ENCODE peak calls at places on chromosomes 11 and 22, in four cellular contexts. E, B, O and Z are unnamed samples.

GRCh38 chr11:42025404-42025803 is 566.0 kb upstream of the LRRC4C start:
- DNase-seq in E (no peak), B (no peak), O (no peak), Z (no peak)

GRCh38 chr11:72238492-72239295 is 5.3 kb downstream of the PHOX2A start:
- DNase-seq in E (no peak), B (peak; percentile 72), O (no peak), Z (no peak)

GRCh38 chr11:115439385-115439784 is 64.8 kb downstream of the CADM1 start:
- DNase-seq in E (no peak), B (no peak), O (peak; percentile 79), Z (no peak)

GRCh38 chr11:70115778-70116177 is 37.7 kb downstream of the ANO1 start:
- DNase-seq in E (no peak), B (no peak), O (no peak), Z (no peak)

GRCh38 chr11:119992171-119993051 is 145.5 kb downstream of the TRIM29 start:
- DNase-seq in E (no peak), B (no peak), O (no peak), Z (no peak)

GRCh38 chr11:86676533-86677154 is 4.2 kb upstream of the ME3 start:
- DNase-seq in E (no peak), B (no peak), O (no peak), Z (no peak)

GRCh38 chr11:12185914-12186313 is 75.5 kb downstream of the MICAL2 start:
- DNase-seq in E (no peak), B (no peak), O (peak; percentile 87), Z (peak; percentile 93)

GRCh38 chr11:61978703-61979661 is 11.5 kb upstream of the FTH1 start:
- DNase-seq in E (no peak), B (no peak), O (no peak), Z (no peak)

GRCh38 chr11:58685973-58686720 is 45.6 kb downstream of the GLYAT start:
- DNase-seq in E (no peak), B (no peak), O (no peak), Z (no peak)

GRCh38 chr11:66789097-66789890 is 53.9 kb upstream of the RCE1 start:
- DNase-seq in E (no peak), B (no peak), O (peak; percentile 46), Z (no peak)

GRCh38 chr11:120573756-120574354 is 62.3 kb downstream of the GRIK4 start:
- DNase-seq in E (no peak), B (peak; percentile 45), O (no peak), Z (peak; percentile 10)

GRCh38 chr11:35923452-35923851 is 20.4 kb upstream of the LDLRAD3 start:
- DNase-seq in E (no peak), B (no peak), O (no peak), Z (no peak)

GRCh38 chr11:112229746-112230433 is 3.7 kb downstream of the PTS start:
- DNase-seq in E (no peak), B (no peak), O (peak; percentile 86), Z (no peak)
- H3K36me3 ChIP-seq in E (peaks cover 8% of the 10 kb centered on the region), B (peaks cover 63% of the 10 kb centered on the region), O (peaks cover 12% of the 10 kb centered on the region), Z (peaks cover 44% of the 10 kb centered on the region)

GRCh38 chr22:49608660-49609059 is 219.0 kb downstream of the BRD1 start:
- DNase-seq in E (no peak), B (no peak), O (no peak), Z (no peak)
- H3K4me3 ChIP-seq in E (no peak overlapping the region), B (no peak overlapping the region), O (no peak overlapping the region), Z (no peak overlapping the region)

DNA sequence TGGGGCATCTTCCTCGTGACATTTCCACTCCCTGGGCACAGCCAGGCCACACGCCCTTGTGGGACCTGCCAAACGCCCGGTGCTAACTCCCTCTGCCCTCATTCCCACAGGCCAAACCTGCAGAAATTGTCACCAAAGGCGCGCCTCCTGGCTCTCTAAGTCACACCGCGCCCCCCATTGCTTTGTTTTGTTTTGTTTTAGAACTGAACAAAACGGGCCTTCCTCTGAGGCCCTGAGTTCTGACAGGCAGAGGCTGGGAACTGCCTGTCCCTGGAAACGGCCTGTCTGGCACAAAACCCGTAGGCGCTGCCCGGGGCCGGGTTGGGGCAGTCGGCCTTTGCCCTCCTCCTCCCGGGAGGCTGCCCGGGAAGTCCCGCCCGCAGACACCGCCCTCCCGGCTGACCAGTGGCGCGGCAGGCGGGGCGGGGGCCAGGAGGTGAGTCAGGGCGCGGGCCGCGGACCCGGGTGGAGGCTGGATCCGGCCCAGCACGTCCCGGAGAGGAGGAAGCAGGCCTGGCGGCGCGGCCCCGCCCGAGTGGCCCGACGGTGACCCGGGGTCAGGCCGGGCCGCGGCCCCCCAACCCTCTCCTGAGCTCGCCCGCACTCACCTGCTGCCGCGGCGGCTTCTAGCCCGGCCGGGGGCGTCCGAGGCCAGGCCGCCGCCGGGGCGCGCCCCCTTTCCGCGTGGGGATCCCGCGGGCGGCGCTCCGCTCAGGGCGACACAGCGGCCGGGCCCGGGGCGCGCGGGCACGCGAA is 465 bp downstream of the SUN2 start:
- DNase-seq in E (peak; percentile 33), B (peak; percentile 96), O (peak; percentile 48), Z (peak; percentile 95)
- H3K9me3 ChIP-seq in E (no peaks in the 10 kb centered on the region), B (no peaks in the 10 kb centered on the region), O (no peaks in the 10 kb centered on the region), Z (no peaks in the 10 kb centered on the region)

DNA sequence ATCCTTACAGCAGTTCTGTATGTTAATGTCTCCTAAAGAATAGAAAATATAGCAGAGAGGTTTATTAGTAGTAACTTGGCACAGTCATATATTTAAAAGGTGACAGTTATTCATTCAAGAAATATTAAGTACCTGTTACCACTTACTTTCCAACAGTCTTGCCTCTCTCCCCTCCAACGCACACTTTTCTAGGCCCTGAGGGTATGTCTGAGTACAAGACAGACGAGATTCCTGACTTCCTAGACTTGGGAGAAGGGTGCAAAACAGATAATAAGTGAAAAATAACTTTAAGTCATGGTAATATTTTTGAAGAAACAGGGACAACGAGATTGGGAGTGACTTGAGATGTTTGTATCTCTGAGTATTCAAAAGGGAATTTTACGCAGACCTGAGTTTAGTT is 1.6 kb downstream of the EIF3L start:
- DNase-seq in E (no peak), B (no peak), O (no peak), Z (no peak)
- H3K36me3 ChIP-seq in E (peaks cover 66% of the 10 kb centered on the region), B (peaks cover 39% of the 10 kb centered on the region), O (peaks cover 31% of the 10 kb centered on the region), Z (peaks cover 55% of the 10 kb centered on the region)

DNA sequence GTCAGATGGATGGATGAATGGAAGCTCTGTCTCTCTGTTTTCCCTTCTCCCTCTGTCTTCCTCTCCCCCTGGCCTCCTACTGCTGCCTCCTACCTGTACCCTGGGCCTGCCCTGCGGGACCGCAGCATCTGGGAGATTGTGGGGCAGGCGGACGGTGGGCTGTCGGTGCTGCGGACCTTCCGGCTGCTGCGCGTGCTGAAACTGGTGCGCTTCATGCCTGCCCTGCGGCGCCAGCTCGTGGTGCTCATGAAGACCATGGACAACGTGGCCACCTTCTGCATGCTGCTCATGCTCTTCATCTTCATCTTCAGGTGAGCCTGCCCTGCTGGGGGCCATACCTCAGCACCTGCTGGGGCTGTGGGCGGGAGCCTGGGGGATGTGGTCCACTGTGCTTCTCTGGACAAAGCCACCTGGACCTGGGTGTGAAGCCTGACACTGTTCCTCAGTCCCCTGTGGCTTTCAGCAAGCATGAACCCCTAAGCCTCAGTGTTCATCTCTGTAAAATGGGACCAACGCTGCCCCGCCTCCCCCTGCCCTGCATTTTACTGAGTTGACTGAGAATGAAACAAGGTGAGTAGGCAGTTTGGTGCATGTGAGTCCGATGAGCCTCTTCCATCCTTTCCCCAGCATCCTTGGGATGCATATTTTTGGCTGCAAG is 88.4 kb downstream of the CACNA1I start:
- DNase-seq in E (no peak), B (no peak), O (no peak), Z (no peak)
- H3K4me3 ChIP-seq in E (no peak overlapping the region), B (no peak overlapping the region), O (no peak overlapping the region), Z (no peak overlapping the region)

GRCh38 chr11:104067534-104067933 is 31.1 kb downstream of the DDI1 start:
- DNase-seq in E (no peak), B (no peak), O (no peak), Z (no peak)
- H3K9me3 ChIP-seq in E (no peaks in the 10 kb centered on the region), B (no peaks in the 10 kb centered on the region), O (no peaks in the 10 kb centered on the region), Z (no peaks in the 10 kb centered on the region)

DNA sequence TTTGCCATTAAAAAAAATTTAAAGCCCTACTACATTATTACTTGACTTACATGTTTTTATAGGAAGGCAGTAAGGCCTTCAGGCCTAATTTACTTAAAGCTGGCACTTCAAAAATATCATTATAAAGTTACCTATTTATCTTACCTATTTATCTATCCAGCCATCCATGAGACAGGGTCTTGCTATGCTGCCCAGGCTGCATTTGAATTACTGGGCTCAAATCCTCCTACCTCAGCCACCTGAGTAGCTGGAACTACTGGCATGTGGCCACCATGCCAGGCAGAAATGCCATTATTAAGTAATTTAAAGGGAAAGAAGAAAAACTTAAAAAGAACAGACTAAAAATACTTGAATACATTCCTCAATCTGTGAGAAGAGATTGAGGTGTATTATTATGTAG is 60.3 kb upstream of the CLNS1A start:
- DNase-seq in E (no peak), B (no peak), O (no peak), Z (no peak)
- H3K36me3 ChIP-seq in E (peaks cover 26% of the 10 kb centered on the region), B (peaks cover 50% of the 10 kb centered on the region), O (peaks cover 18% of the 10 kb centered on the region), Z (peaks cover 38% of the 10 kb centered on the region)

GRCh38 chr22:25027552-25027951 is 75.0 kb downstream of the KIAA1671 start:
- DNase-seq in E (no peak), B (no peak), O (no peak), Z (no peak)

GRCh38 chr22:25027052-25027525 is 74.6 kb downstream of the KIAA1671 start:
- DNase-seq in E (peak; percentile 31), B (no peak), O (no peak), Z (no peak)

GRCh38 chr22:25025586-25025985 is 73.1 kb downstream of the KIAA1671 start:
- DNase-seq in E (no peak), B (no peak), O (no peak), Z (no peak)

GRCh38 chr22:25023879-25024278 is 71.4 kb downstream of the KIAA1671 start:
- DNase-seq in E (no peak), B (no peak), O (no peak), Z (no peak)

DNA sequence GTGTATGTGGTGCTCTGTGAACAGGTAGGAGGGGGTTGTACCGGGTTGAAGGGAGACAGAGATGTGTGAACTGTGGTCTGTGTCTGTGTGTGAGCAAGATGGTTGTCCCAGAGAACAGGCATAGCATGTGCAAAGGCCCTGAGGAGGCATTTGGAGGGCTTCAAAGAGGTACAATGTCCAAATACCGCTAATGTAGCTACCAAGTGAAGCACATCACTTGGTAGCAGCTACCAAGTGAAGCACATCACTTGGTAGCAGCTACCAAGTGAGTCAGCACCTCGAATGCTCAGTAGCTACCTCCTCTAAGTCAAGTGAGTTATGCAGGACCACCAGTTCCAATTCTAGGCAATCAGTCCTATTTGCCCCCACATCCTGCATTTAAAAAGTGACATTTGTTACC is 72.4 kb downstream of the KIAA1671 start:
- DNase-seq in E (no peak), B (no peak), O (no peak), Z (no peak)
- H3K4me3 ChIP-seq in E (no peak overlapping the region), B (no peak overlapping the region), O (no peak overlapping the region), Z (no peak overlapping the region)

GRCh38 chr22:30132290-30132996 is 52.2 kb downstream of the HORMAD2 start:
- DNase-seq in E (no peak), B (no peak), O (no peak), Z (no peak)

GRCh38 chr22:30123463-30123862 is 43.2 kb downstream of the HORMAD2 start:
- DNase-seq in E (no peak), B (no peak), O (no peak), Z (no peak)

GRCh38 chr22:30127749-30128166 is 47.5 kb downstream of the HORMAD2 start:
- DNase-seq in E (no peak), B (no peak), O (peak; percentile 89), Z (no peak)

GRCh38 chr22:30129636-30130035 is 49.4 kb downstream of the HORMAD2 start:
- DNase-seq in E (no peak), B (no peak), O (no peak), Z (no peak)

DNA sequence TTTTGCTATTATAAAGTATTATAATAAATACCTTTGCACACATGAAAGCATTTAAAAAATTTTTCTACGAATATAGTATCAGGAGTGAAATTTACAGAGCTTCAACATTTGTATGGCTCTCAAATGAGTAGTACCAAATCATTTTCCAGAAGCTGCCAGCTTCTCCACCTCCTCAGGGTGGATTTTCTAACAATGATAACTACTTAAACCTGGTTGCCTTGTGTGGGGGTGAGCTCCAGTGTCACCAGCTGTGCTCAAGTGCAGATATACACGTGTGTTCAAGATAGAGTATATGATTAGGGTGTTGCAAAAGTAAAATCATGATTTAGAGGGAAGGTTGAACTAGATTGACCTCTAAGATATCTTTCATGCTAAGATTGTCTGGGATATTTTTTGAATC is 48.2 kb downstream of the HORMAD2 start:
- DNase-seq in E (no peak), B (no peak), O (no peak), Z (no peak)
- H3K9me3 ChIP-seq in E (no peaks in the 10 kb centered on the region), B (no peaks in the 10 kb centered on the region), O (no peaks in the 10 kb centered on the region), Z (no peaks in the 10 kb centered on the region)